ENCODE peak calls at places on chromosomes 4 and X, in nine cellular contexts. F is iris pigment epithelial cell; R is bronchial epithelial cell; L is NB4; U is AML-193; M is activated CD4-positive, alpha-beta T cell treated with anti-CD3 and anti-CD28 coated beads for 36 hours; G is NCI-H2081 treated with DMSO at 0.1 percent for 48 hours; S is T-helper 2 cell; E is AG08396. J is an unnamed sample.

GRCh38 chr4:186149872-186150271 is 41.5 kb upstream of the CYP4V2 start:
- DNase-seq in R (no peak), M (no peak), S (peak; percentile 22), U (no peak), L (peak; percentile 37), G (no peak), E (peak; percentile 29), F (peak; percentile 13), J (peak; percentile 70)

GRCh38 chrX:153767674-153768055 is 3.6 kb downstream of the PLXNB3 start:
- DNase-seq in E (peak; percentile 6), M (no peak), S (no peak), U (no peak), G (no peak), F (no peak), R (no peak), L (no peak), J (no peak)

GRCh38 chrX:39688219-39688575 is 409.6 kb downstream of the BCOR start:
- DNase-seq in S (no peak), M (no peak), E (no peak), F (no peak), R (no peak), L (no peak), G (no peak), U (no peak), J (no peak)

GRCh38 chr4:54229631-54230478 is 762 bp downstream of the PDGFRA start:
- DNase-seq in M (peak; percentile 25), S (no peak), R (no peak), L (no peak), U (no peak), F (peak; percentile 62), G (no peak), E (peak; percentile 71), J (peak; percentile 36)

GRCh38 chrX:118216488-118216887 is 99.9 kb upstream of the KLHL13 start:
- DNase-seq in G (peak; percentile 99), M (no peak), F (no peak), E (no peak), U (no peak), L (no peak), S (no peak), R (no peak), J (no peak)

GRCh38 chr4:83240379-83240875 is 44.2 kb downstream of the COQ2 start:
- DNase-seq in S (no peak), U (peak; percentile 98), G (no peak), L (peak; percentile 89), M (no peak), R (no peak), E (no peak), F (no peak), J (no peak)

GRCh38 chr4:77073981-77074865 is 1.6 kb downstream of the CCNI start:
- DNase-seq in R (peak; percentile 54), S (no peak), M (no peak), F (peak; percentile 41), G (no peak), E (no peak), L (peak; percentile 22), U (peak; percentile 12), J (peak; percentile 9)

GRCh38 chr4:3321295-3321889 is 28.6 kb downstream of the RGS12 start:
- DNase-seq in L (no peak), F (peak; percentile 7), U (no peak), S (no peak), E (peak; percentile 39), R (no peak), G (no peak), M (no peak), J (no peak)

GRCh38 chrX:10089378-10089795 is 67.4 kb upstream of the CLCN4 start:
- DNase-seq in G (no peak), S (no peak), U (no peak), F (peak; percentile 40), L (peak; percentile 7), M (no peak), E (no peak), R (peak; percentile 6), J (peak; percentile 8)

GRCh38 chr4:57061395-57061794 is 48.8 kb downstream of the IGFBP7 start:
- DNase-seq in E (peak; percentile 35), F (peak; percentile 81), M (no peak), R (peak; percentile 73), S (no peak), U (no peak), G (no peak), L (no peak), J (peak; percentile 61)

GRCh38 chr4:71689822-71690221 is 94.1 kb downstream of the GC start:
- DNase-seq in R (no peak), U (no peak), E (no peak), L (no peak), G (no peak), S (no peak), M (no peak), F (peak; percentile 8), J (no peak)

GRCh38 chr4:141609243-141609642 is 27.1 kb upstream of the IL15 start:
- DNase-seq in U (no peak), S (no peak), E (no peak), M (no peak), G (no peak), L (no peak), R (peak; percentile 56), F (no peak), J (no peak)

GRCh38 chr4:891747-892146 is 40.4 kb downstream of the GAK start:
- DNase-seq in F (peak; percentile 7), L (peak; percentile 52), U (no peak), E (no peak), S (no peak), R (no peak), G (no peak), M (peak; percentile 63), J (peak; percentile 17)

GRCh38 chr4:10100734-10101216 is 15.8 kb downstream of the WDR1 start:
- DNase-seq in G (no peak), S (peak; percentile 39), E (no peak), M (no peak), L (peak; percentile 45), R (peak; percentile 54), F (no peak), U (no peak), J (no peak)

GRCh38 chr4:8528713-8529112 is 51.5 kb upstream of the GPR78 start:
- DNase-seq in F (peak; percentile 87), U (no peak), M (no peak), L (no peak), G (no peak), R (peak; percentile 67), S (no peak), E (no peak), J (no peak)

GRCh38 chr4:41734366-41734765 is 14.2 kb downstream of the PHOX2B start:
- DNase-seq in F (no peak), M (no peak), R (peak; percentile 57), S (no peak), L (peak; percentile 9), E (no peak), U (no peak), G (no peak), J (no peak)

GRCh38 chr4:94508841-94509240 is 57.1 kb downstream of the PDLIM5 start:
- DNase-seq in R (no peak), U (no peak), E (no peak), M (no peak), L (no peak), S (no peak), F (no peak), G (no peak), J (no peak)

GRCh38 chrX:46722742-46723568 is 36.0 kb downstream of the SLC9A7 start:
- DNase-seq in E (no peak), F (peak; percentile 20), L (no peak), U (no peak), G (no peak), S (no peak), M (no peak), R (peak; percentile 66), J (no peak)

GRCh38 chr4:128904821-128905220 is 95.3 kb downstream of the JADE1 start:
- DNase-seq in S (no peak), F (no peak), R (no peak), M (no peak), E (no peak), U (no peak), L (no peak), G (no peak), J (no peak)

GRCh38 chrX:40099046-40099968 is 1.5 kb upstream of the BCOR start:
- DNase-seq in G (no peak), R (no peak), S (peak; percentile 82), L (peak; percentile 85), M (peak; percentile 75), U (no peak), E (peak; percentile 29), F (peak; percentile 31), J (peak; percentile 10)

GRCh38 chr4:124939908-124940307 is 227.4 kb upstream of the ANKRD50 start:
- DNase-seq in G (no peak), E (no peak), S (no peak), U (no peak), L (no peak), R (peak; percentile 79), M (no peak), F (no peak), J (no peak)

GRCh38 chr4:122614621-122615020 is 6.2 kb downstream of the IL21 start:
- DNase-seq in E (no peak), G (no peak), U (no peak), R (no peak), S (no peak), M (no peak), L (no peak), F (no peak), J (no peak)

GRCh38 chrX:69133561-69134542 is 31.4 kb downstream of the PJA1 start:
- DNase-seq in U (no peak), F (peak; percentile 71), R (peak; percentile 75), M (peak; percentile 4), G (no peak), E (peak; percentile 78), S (no peak), L (peak; percentile 25), J (peak; percentile 55)

GRCh38 chr4:106690487-106690886 is 321.9 kb upstream of the GIMD1 start:
- DNase-seq in L (peak; percentile 86), R (peak; percentile 70), U (peak; percentile 66), E (peak; percentile 11), S (peak; percentile 58), M (no peak), F (peak; percentile 89), G (no peak), J (peak; percentile 33)

GRCh38 chrX:39814391-39814790 is 283.4 kb downstream of the BCOR start:
- DNase-seq in F (peak; percentile 17), M (peak; percentile 58), R (no peak), S (peak; percentile 66), U (peak; percentile 39), E (no peak), G (no peak), L (peak; percentile 61), J (peak; percentile 63)

GRCh38 chr4:8346838-8347605 is 77.5 kb downstream of the HTRA3 start:
- DNase-seq in M (no peak), U (no peak), R (no peak), L (no peak), G (no peak), F (no peak), E (no peak), S (no peak), J (peak; percentile 24)

GRCh38 chrX:15530318-15530717 is 29.7 kb downstream of the BMX start:
- DNase-seq in R (no peak), E (no peak), G (no peak), F (no peak), M (no peak), S (no peak), L (no peak), U (no peak), J (no peak)

GRCh38 chr4:7134737-7135388 is 57.5 kb upstream of the SORCS2 start:
- DNase-seq in F (peak; percentile 85), R (no peak), U (peak; percentile 3), S (no peak), G (no peak), E (peak; percentile 91), M (no peak), L (peak; percentile 31), J (no peak)

GRCh38 chrX:153761863-153762262 is 2.2 kb upstream of the PLXNB3 start:
- DNase-seq in G (no peak), R (no peak), E (no peak), S (no peak), L (no peak), U (no peak), F (no peak), M (no peak), J (no peak)